ENCODE peak calls at places on chromosomes 12 and 14, in nine cellular contexts. J is bronchial epithelial cell; I is iris pigment epithelial cell; M is EH; L is foreskin fibroblast; V is CD4-positive, alpha-beta T cell; U is astrocyte; O is Calu3; C is GM23248. H is an unnamed sample.
A peak's percentile ranks its signal among the peaks of the same experiment; 100 is the strongest.

GRCh38 chr12:10016881-10017280 is 6.5 kb downstream of the CLEC12B start:
- DNase-seq in J (peak; percentile 59), I (peak; percentile 36), M (peak; percentile 36), L (no peak), V (no peak), U (peak; percentile 16), O (no peak), C (peak; percentile 47), H (no peak)

GRCh38 chr12:92753976-92754885 is 51.4 kb downstream of the PLEKHG7 start:
- DNase-seq in J (peak; percentile 17), I (no peak), M (peak; percentile 13), L (no peak), V (no peak), U (peak; percentile 20), O (no peak), C (no peak), H (no peak)

GRCh38 chr12:6697584-6698351 is 2.8 kb downstream of the PIANP start:
- DNase-seq in J (peak; percentile 45), I (peak; percentile 59), M (peak; percentile 80), L (peak; percentile 64), V (no peak), U (peak; percentile 26), O (peak; percentile 55), C (peak; percentile 81), H (peak; percentile 63)

GRCh38 chr14:100981808-100982207 is 78.3 kb upstream of the RTL1 start:
- DNase-seq in J (peak; percentile 35), I (peak; percentile 51), M (peak; percentile 36), L (no peak), V (no peak), U (peak; percentile 75), O (no peak), C (peak; percentile 45), H (peak; percentile 15)

GRCh38 chr12:122133192-122133950 is 40.6 kb downstream of the IL31 start:
- DNase-seq in J (no peak), I (no peak), M (no peak), L (no peak), V (no peak), U (no peak), O (no peak), C (no peak), H (no peak)

GRCh38 chr12:116718578-116719454 is 19.1 kb downstream of the SPRING1 start:
- DNase-seq in J (peak; percentile 37), I (peak; percentile 68), M (peak; percentile 44), L (no peak), V (no peak), U (peak; percentile 76), O (no peak), C (peak; percentile 59), H (peak; percentile 67)

GRCh38 chr14:88426271-88426670 is 40.8 kb downstream of the SPATA7 start:
- DNase-seq in J (no peak), I (peak; percentile 49), M (peak; percentile 84), L (no peak), V (no peak), U (peak; percentile 74), O (no peak), C (no peak), H (peak; percentile 61)

GRCh38 chr12:19125325-19125724 is 4.2 kb upstream of the PLEKHA5 start:
- DNase-seq in J (peak; percentile 55), I (peak; percentile 56), M (peak; percentile 60), L (peak; percentile 36), V (no peak), U (peak; percentile 48), O (no peak), C (peak; percentile 66), H (no peak)

GRCh38 chr14:60510976-60511599 is 2.1 kb downstream of the SIX6 start:
- DNase-seq in J (no peak), I (no peak), M (no peak), L (no peak), V (no peak), U (no peak), O (no peak), C (no peak), H (no peak)

GRCh38 chr12:21456291-21456780 is 18.9 kb downstream of the PYROXD1 start:
- DNase-seq in J (no peak), I (no peak), M (peak; percentile 46), L (no peak), V (no peak), U (no peak), O (no peak), C (peak; percentile 48), H (peak; percentile 9)

GRCh38 chr12:21894792-21895392 is 46.3 kb downstream of the ABCC9 start:
- DNase-seq in J (no peak), I (peak; percentile 3), M (peak; percentile 37), L (no peak), V (no peak), U (no peak), O (no peak), C (peak; percentile 43), H (peak; percentile 14)

GRCh38 chr14:63551338-63551737 is 8.2 kb upstream of the PPP2R5E start:
- DNase-seq in J (peak; percentile 64), I (peak; percentile 15), M (peak; percentile 59), L (peak; percentile 66), V (no peak), U (no peak), O (no peak), C (peak; percentile 65), H (peak; percentile 18)

GRCh38 chr12:131330106-131330820 is 376.6 kb downstream of the ADGRD1 start:
- DNase-seq in J (no peak), I (no peak), M (no peak), L (no peak), V (no peak), U (no peak), O (no peak), C (no peak), H (no peak)

GRCh38 chr14:50607181-50607580 is 47.2 kb downstream of the ATL1 start:
- DNase-seq in J (no peak), I (peak; percentile 59), M (no peak), L (peak; percentile 47), V (no peak), U (peak; percentile 97), O (no peak), C (peak; percentile 94), H (peak; percentile 25)

GRCh38 chr12:7369274-7369729 is 65.4 kb downstream of the ACSM4 start:
- DNase-seq in J (no peak), I (no peak), M (peak; percentile 65), L (peak; percentile 73), V (no peak), U (no peak), O (peak; percentile 74), C (peak; percentile 66), H (no peak)

GRCh38 chr14:65664436-65664835 is 251.9 kb downstream of the FUT8 start:
- DNase-seq in J (no peak), I (no peak), M (no peak), L (no peak), V (no peak), U (no peak), O (no peak), C (no peak), H (no peak)